ENCODE peak calls at places on chromosomes 1 and 21, in five cellular contexts. U is spleen, G is AML-193, F is mucosa of gallbladder, Y is nephron progenitor cell. L is an unnamed sample.

GRCh38 chr1:23864801-23865542 is 3.1 kb downstream of the FUCA1 start:
- DNase-seq in U (no peak), G (no peak), F (no peak), Y (no peak), L (no peak)

GRCh38 chr1:145962157-145963102 is 1.9 kb downstream of the ANKRD34A start:
- DNase-seq in U (peak), G (no peak), F (no peak), Y (peak), L (no peak)

GRCh38 chr1:154777151-154777550 is 92.9 kb downstream of the KCNN3 start:
- DNase-seq in U (peak), G (no peak), F (no peak), Y (no peak), L (no peak)

GRCh38 chr1:204819495-204819894 is 51.2 kb upstream of the NFASC start:
- DNase-seq in U (no peak), G (no peak), F (no peak), Y (no peak), L (no peak)

GRCh38 chr1:41678141-41678878 is 193.8 kb upstream of the EDN2 start:
- DNase-seq in U (peak), G (no peak), F (peak), Y (no peak), L (peak)

GRCh38 chr1:19512545-19512944 is 27.2 kb upstream of the CAPZB start:
- DNase-seq in U (no peak), G (no peak), F (no peak), Y (no peak), L (no peak)

GRCh38 chr1:175201061-175201508 is 8.5 kb upstream of the KIAA0040 start:
- DNase-seq in U (no peak), G (no peak), F (no peak), Y (no peak), L (no peak)

GRCh38 chr1:235035928-235036327 is 92.7 kb downstream of the TOMM20 start:
- DNase-seq in U (no peak), G (no peak), F (no peak), Y (no peak), L (no peak)

GRCh38 chr1:9229549-9229948 is 5.0 kb upstream of the H6PD start:
- DNase-seq in U (no peak), G (no peak), F (no peak), Y (no peak), L (no peak)

GRCh38 chr1:161019767-161020572 is 982 bp downstream of the F11R start:
- DNase-seq in U (no peak), G (no peak), F (no peak), Y (no peak), L (peak)

GRCh38 chr21:26082549-26082948 is 88.0 kb downstream of the APP start:
- DNase-seq in U (no peak), G (no peak), F (no peak), Y (no peak), L (no peak)

GRCh38 chr1:223750730-223751572 is 38.6 kb downstream of the CAPN2 start:
- DNase-seq in U (peak), G (no peak), F (no peak), Y (no peak), L (no peak)

GRCh38 chr1:204723131-204723787 is 37.7 kb upstream of the LRRN2 start:
- DNase-seq in U (no peak), G (no peak), F (no peak), Y (no peak), L (no peak)

GRCh38 chr1:183023146-183023600 is at the start of gene LAMC1:
- DNase-seq in U (peak), G (no peak), F (peak), Y (peak), L (peak)

GRCh38 chr1:52179073-52179472 is 37.2 kb downstream of the ZFYVE9 start:
- DNase-seq in U (no peak), G (no peak), F (no peak), Y (no peak), L (no peak)

GRCh38 chr1:154479764-154480421 is 22.1 kb upstream of the TDRD10 start:
- DNase-seq in U (no peak), G (peak), F (peak), Y (peak), L (peak)

GRCh38 chr1:214549604-214550338 is 1.6 kb downstream of the PTPN14 start:
- DNase-seq in U (no peak), G (peak), F (no peak), Y (no peak), L (no peak)

GRCh38 chr1:20500716-20501115 is 7.2 kb downstream of the MUL1 start:
- DNase-seq in U (no peak), G (no peak), F (no peak), Y (no peak), L (no peak)